ENCODE peak calls at places on chromosomes 3 and 15, in eight cellular contexts. N is K562, P is breast epithelium, A is WERI-Rb-1, L is mesothelial cell of epicardium, S is GM12865, K is IMR-90, V is heart left ventricle. H is an unnamed sample.

GRCh38 chr3:74978684-74979083 is 364.2 kb upstream of the CNTN3 start:
- DNase-seq in L (no peak), A (no peak), V (no peak), N (no peak), S (no peak), P (no peak), K (no peak), H (no peak)

GRCh38 chr3:110754207-110754916 is 317.3 kb upstream of the NECTIN3 start:
- DNase-seq in N (no peak), V (no peak), K (no peak), P (no peak), S (no peak), L (no peak), A (no peak), H (no peak)

GRCh38 chr3:149487598-149488197 is 13.2 kb downstream of the TM4SF4 start:
- DNase-seq in A (peak), V (no peak), S (peak), K (no peak), L (no peak), P (no peak), N (peak), H (peak)

GRCh38 chr3:54188176-54188791 is 65.9 kb downstream of the CACNA2D3 start:
- DNase-seq in V (no peak), P (no peak), S (peak), A (no peak), N (peak), K (peak), L (peak), H (peak)

GRCh38 chr3:184726497-184726896 is 14.6 kb upstream of the MAGEF1 start:
- DNase-seq in N (no peak), P (no peak), S (no peak), L (no peak), A (no peak), K (no peak), V (no peak), H (no peak)

GRCh38 chr3:125075738-125076137 is 19.9 kb upstream of the HEG1 start:
- DNase-seq in N (no peak), K (no peak), A (peak), P (no peak), S (no peak), L (no peak), V (no peak), H (no peak)

GRCh38 chr3:12294885-12295580 is 6.2 kb downstream of the PPARG start:
- DNase-seq in N (no peak), L (no peak), K (peak), S (no peak), P (no peak), A (no peak), V (no peak), H (no peak)

GRCh38 chr3:111903067-111903511 is 44.0 kb downstream of the PHLDB2 start:
- DNase-seq in V (no peak), S (no peak), L (no peak), N (no peak), P (no peak), K (peak), A (no peak), H (peak)

GRCh38 chr15:70259030-70259424 is 161.3 kb upstream of the TLE3 start:
- DNase-seq in P (peak), V (peak), S (peak), A (no peak), L (no peak), N (peak), K (peak), H (peak)

GRCh38 chr3:127825764-127826163 is 3.4 kb upstream of the MGLL start:
- DNase-seq in P (no peak), S (no peak), K (no peak), L (no peak), A (no peak), V (no peak), N (no peak), H (no peak)

GRCh38 chr3:2150576-2150975 is 51.9 kb downstream of the CNTN4 start:
- DNase-seq in L (no peak), V (no peak), N (no peak), A (no peak), S (no peak), P (no peak), K (no peak), H (no peak)

GRCh38 chr3:16182183-16182582 is 7.7 kb downstream of the GALNT15 start:
- DNase-seq in K (peak), S (no peak), P (no peak), N (no peak), A (no peak), V (no peak), L (no peak), H (no peak)

GRCh38 chr3:123540285-123540684 is 44.6 kb downstream of the HACD2 start:
- DNase-seq in A (no peak), V (no peak), N (no peak), L (no peak), P (no peak), K (peak), S (peak), H (no peak)

GRCh38 chr15:96037584-96037983 is 292.9 kb upstream of the NR2F2 start:
- DNase-seq in N (no peak), P (no peak), V (no peak), A (no peak), K (peak), L (no peak), S (peak), H (no peak)

GRCh38 chr15:36356511-36356910 is 222.9 kb upstream of the CDIN1 start:
- DNase-seq in S (no peak), P (no peak), V (no peak), N (no peak), A (no peak), L (no peak), K (peak), H (no peak)

GRCh38 chr3:27681249-27681748 is 40.8 kb downstream of the EOMES start:
- DNase-seq in K (peak), L (no peak), S (peak), V (no peak), P (no peak), A (peak), N (peak), H (peak)

GRCh38 chr3:15271785-15272381 is 60.5 kb downstream of the SH3BP5 start:
- DNase-seq in L (no peak), P (no peak), A (no peak), K (no peak), V (peak), N (no peak), S (peak), H (peak)

GRCh38 chr3:48428863-48429415 is 947 bp downstream of the PLXNB1 start:
- DNase-seq in K (peak), N (no peak), V (peak), L (peak), A (peak), P (no peak), S (no peak), H (no peak)

GRCh38 chr3:190119734-190120133 is 963 bp downstream of the P3H2 start:
- DNase-seq in A (no peak), L (no peak), V (no peak), S (no peak), K (no peak), N (no peak), P (no peak), H (no peak)

GRCh38 chr3:190120161-190121060 is at the start of gene P3H2:
- DNase-seq in K (peak), V (peak), N (no peak), S (peak), P (peak), A (peak), L (peak), H (peak)

GRCh38 chr3:190117995-190118394 is 2.7 kb downstream of the P3H2 start:
- DNase-seq in V (no peak), N (no peak), K (peak), A (no peak), P (no peak), S (no peak), L (no peak), H (no peak)

GRCh38 chr3:190121061-190121765 is 516 bp upstream of the P3H2 start:
- DNase-seq in S (no peak), N (no peak), K (no peak), P (no peak), V (no peak), A (no peak), L (no peak), H (no peak)

GRCh38 chr3:190116551-190117067 is 4.1 kb downstream of the P3H2 start:
- DNase-seq in P (no peak), L (no peak), V (no peak), A (no peak), N (no peak), K (peak), S (peak), H (no peak)
- TF ChIP-seq CTCF in P (no peak), L (no peak), V (no peak), A (no peak), N (no peak), K (no peak), S (no peak), H (no peak)

DNA sequence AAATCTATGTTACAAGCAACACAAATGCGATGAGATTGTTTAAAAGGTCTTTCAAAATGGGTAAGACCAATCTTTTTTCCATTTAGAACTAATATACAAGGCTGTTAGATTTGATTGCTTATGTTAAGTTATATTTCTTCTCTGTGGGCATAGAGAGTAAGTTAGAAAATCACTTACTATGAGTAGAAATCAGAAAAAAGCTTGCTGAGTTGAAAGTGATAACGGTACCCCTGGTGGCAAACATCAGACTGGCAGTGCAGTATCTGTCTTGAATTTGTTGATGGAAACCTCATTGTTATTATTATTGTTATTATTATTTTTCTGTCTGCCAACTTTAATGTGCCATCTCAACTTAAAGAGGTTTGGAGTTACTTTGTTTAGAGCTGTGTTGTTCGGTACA is 12.4 kb downstream of the CLDN11 start:
- DNase-seq in K (no peak), S (no peak), N (no peak), A (no peak), V (no peak), P (no peak), L (no peak), H (no peak)
- TF ChIP-seq CTCF in K (peak), S (no peak), N (no peak), A (no peak), V (no peak), P (no peak), L (no peak), H (no peak)

DNA sequence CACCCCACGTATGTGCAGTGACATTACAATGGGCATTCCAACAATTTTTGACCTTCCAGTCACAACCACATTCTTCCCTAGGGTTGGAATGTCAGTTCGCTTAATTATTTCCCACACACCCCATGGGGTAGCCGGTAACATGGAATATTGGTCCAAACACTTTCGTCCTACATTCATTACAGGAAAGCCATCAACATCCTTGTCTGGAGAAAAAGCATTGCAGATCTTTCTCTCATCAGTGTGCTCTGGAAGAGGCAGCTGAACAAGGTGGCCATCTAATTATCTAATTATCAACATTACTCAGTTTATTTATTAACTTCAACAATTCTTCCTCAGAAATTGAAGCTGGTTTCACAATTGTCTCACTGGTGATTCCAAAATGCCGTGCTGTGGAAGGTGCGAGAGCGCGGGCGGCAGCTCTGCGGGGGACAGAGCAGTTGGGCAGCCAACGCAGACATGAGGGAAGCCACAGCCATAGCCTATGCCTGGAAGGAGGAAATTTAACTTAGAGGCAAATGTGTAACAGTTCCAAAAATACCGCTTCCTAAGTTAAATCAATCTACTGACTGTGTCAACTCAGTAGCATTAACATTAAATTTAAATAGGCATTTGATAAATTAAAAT is 1158.9 kb upstream of the EPHA6 start:
- DNase-seq in L (no peak), N (no peak), A (no peak), K (no peak), V (no peak), P (no peak), S (no peak), H (no peak)
- TF ChIP-seq CTCF in L (no peak), N (no peak), A (no peak), K (no peak), V (no peak), P (no peak), S (no peak), H (no peak)

GRCh38 chr3:186754006-186754405 is 29.4 kb upstream of the EIF4A2 start:
- DNase-seq in L (no peak), K (no peak), V (no peak), N (no peak), A (no peak), P (no peak), S (no peak), H (no peak)
- TF ChIP-seq CTCF in L (no peak), K (no peak), V (no peak), N (no peak), A (no peak), P (no peak), S (no peak), H (no peak)

GRCh38 chr15:84876269-84876668 is 8.2 kb upstream of the SLC28A1 start:
- DNase-seq in P (no peak), L (no peak), K (no peak), A (no peak), V (no peak), S (no peak), N (no peak), H (no peak)

GRCh38 chr15:84879088-84879780 is 5.2 kb upstream of the SLC28A1 start:
- DNase-seq in K (no peak), V (no peak), S (no peak), A (no peak), L (no peak), N (no peak), P (no peak), H (no peak)

GRCh38 chr15:84880007-84880406 is 4.5 kb upstream of the SLC28A1 start:
- DNase-seq in N (no peak), P (no peak), V (no peak), K (no peak), S (no peak), A (no peak), L (no peak), H (no peak)

GRCh38 chr15:84880822-84881519 is 3.5 kb upstream of the SLC28A1 start:
- DNase-seq in N (no peak), K (no peak), V (no peak), L (no peak), A (no peak), P (no peak), S (no peak), H (no peak)

GRCh38 chr15:84878504-84878903 is 6.0 kb upstream of the SLC28A1 start:
- DNase-seq in L (peak), K (peak), V (peak), P (peak), A (peak), N (peak), S (peak), H (peak)
- TF ChIP-seq CTCF in L (peak), K (peak), V (peak), P (peak), A (peak), N (peak), S (peak), H (peak)

GRCh38 chr15:33988384-33988783 is 20.1 kb downstream of the CHRM5 start:
- DNase-seq in N (no peak), V (no peak), S (peak), L (no peak), A (no peak), P (no peak), K (peak), H (no peak)

GRCh38 chr15:33994005-33994615 is 25.8 kb downstream of the CHRM5 start:
- DNase-seq in N (peak), V (no peak), L (no peak), S (peak), A (peak), K (peak), P (no peak), H (peak)
- TF ChIP-seq CTCF in N (peak), V (peak), L (no peak), S (peak), A (peak), K (peak), P (no peak), H (no peak)

GRCh38 chr3:99134996-99135395 is 233.5 kb upstream of the DCBLD2 start:
- DNase-seq in P (no peak), V (no peak), K (no peak), S (no peak), L (no peak), A (no peak), N (no peak), H (no peak)
- TF ChIP-seq CTCF in P (no peak), V (no peak), K (no peak), S (no peak), L (no peak), A (no peak), N (no peak), H (no peak)

GRCh38 chr3:121111914-121112612 is 204.1 kb downstream of the STXBP5L start:
- DNase-seq in L (no peak), S (no peak), K (no peak), P (no peak), V (no peak), N (peak), A (peak), H (no peak)
- TF ChIP-seq CTCF in L (no peak), S (no peak), K (no peak), P (no peak), V (no peak), N (no peak), A (peak), H (no peak)

DNA sequence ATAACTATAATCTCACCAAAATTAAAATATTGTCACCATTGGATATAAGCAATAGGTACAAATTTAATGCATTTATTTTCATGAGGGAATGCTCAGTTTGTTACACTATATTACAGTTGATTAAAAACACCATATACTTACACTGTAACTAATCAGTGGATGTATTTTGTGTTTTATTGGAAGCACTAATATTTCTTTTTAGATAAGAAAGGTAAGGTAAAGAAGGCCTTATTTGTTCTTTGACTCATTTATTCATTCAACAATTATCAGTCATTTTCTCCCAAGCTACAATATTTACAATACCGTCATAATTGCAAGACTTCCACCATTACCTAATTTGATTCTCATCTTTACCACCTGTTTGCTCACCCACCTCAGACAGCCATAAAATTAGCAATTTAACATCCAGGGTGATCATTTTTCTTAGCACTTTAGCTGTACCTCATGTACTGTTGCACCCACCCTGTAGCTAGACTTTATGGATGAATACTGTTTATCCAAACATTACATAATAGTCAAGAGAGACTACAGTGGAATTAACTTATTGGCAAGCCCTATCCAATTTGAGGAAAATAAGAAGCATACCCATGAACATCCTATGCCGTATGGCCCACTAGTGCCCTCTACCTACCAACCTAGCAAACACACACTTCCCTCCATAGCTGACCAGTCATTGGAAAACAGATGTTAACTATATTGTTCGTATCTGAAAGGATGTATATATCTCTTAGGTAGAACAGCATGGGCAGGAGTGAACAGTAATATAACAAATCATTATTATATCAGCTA is 229.6 kb downstream of the BBX start:
- DNase-seq in K (peak), L (no peak), V (no peak), S (peak), P (no peak), N (peak), A (peak), H (peak)
- TF ChIP-seq CTCF in K (peak), L (no peak), V (peak), S (peak), P (no peak), N (peak), A (peak), H (peak)

H was measured in activated CD8-positive, alpha-beta T cell treated with anti-CD3 and anti-CD28 coated beads for 36 hours.